ENCODE peak calls at places on chromosome 2, in four cellular contexts. Z, V, K and G are unnamed samples.

GRCh38 chr2:74261204-74261864 is 62.9 kb downstream of the MTHFD2 start:
- DNase-seq in Z (no peak), V (no peak), K (peak; percentile 20), G (no peak)

GRCh38 chr2:28273751-28274150 is 118.9 kb upstream of the FOSL2 start:
- DNase-seq in K (no peak), Z (no peak), V (no peak), G (peak; percentile 65)

GRCh38 chr2:200592414-200593075 is 6.7 kb downstream of the AOX1 start:
- DNase-seq in K (peak; percentile 42), Z (no peak), V (no peak), G (no peak)

GRCh38 chr2:211867845-211868361 is 670.7 kb downstream of the ERBB4 start:
- DNase-seq in K (peak; percentile 38), V (no peak), Z (no peak), G (no peak)

GRCh38 chr2:206971805-206972204 is 32.5 kb downstream of the CPO start:
- DNase-seq in Z (no peak), K (peak; percentile 81), V (no peak), G (no peak)

GRCh38 chr2:57022496-57022895 is 838.7 kb downstream of the CCDC85A start:
- DNase-seq in K (peak; percentile 6), Z (no peak), V (no peak), G (no peak)

GRCh38 chr2:171056307-171056706 is 104.4 kb downstream of the TLK1 start:
- DNase-seq in Z (no peak), K (no peak), V (peak; percentile 26), G (no peak)

GRCh38 chr2:165055081-165055879 is 100.0 kb upstream of the SLC38A11 start:
- DNase-seq in V (no peak), Z (no peak), K (no peak), G (peak; percentile 34)

GRCh38 chr2:64467463-64467843 is 13.5 kb downstream of the LGALSL start:
- DNase-seq in K (no peak), Z (no peak), V (no peak), G (no peak)

GRCh38 chr2:25322313-25322712 is 19.4 kb downstream of the DNMT3A start:
- DNase-seq in Z (no peak), V (no peak), K (peak; percentile 36), G (no peak)

GRCh38 chr2:24552836-24553235 is 61.8 kb downstream of the NCOA1 start:
- DNase-seq in V (no peak), Z (no peak), K (no peak), G (no peak)

GRCh38 chr2:157691695-157692094 is 63.0 kb upstream of the ACVR1C start:
- DNase-seq in K (no peak), V (no peak), Z (no peak), G (no peak)

GRCh38 chr2:101991731-101992145 is at the start of gene IL1R2:
- DNase-seq in V (no peak), K (no peak), Z (no peak), G (no peak)

GRCh38 chr2:182504903-182505302 is 78.1 kb upstream of the PDE1A start:
- DNase-seq in Z (peak; percentile 7), V (no peak), K (peak; percentile 84), G (peak; percentile 79)

GRCh38 chr2:227206406-227206805 is 42.0 kb downstream of the COL4A3 start:
- DNase-seq in V (no peak), Z (no peak), K (no peak), G (no peak)

GRCh38 chr2:37415128-37415817 is 70.8 kb downstream of the QPCT start:
- DNase-seq in Z (no peak), V (peak; percentile 20), K (peak; percentile 45), G (no peak)

GRCh38 chr2:153663371-153663770 is 184.8 kb upstream of the RPRM start:
- DNase-seq in Z (no peak), K (no peak), V (no peak), G (no peak)

GRCh38 chr2:9630001-9630749 is 622 bp downstream of the YWHAQ start:
- DNase-seq in V (no peak), Z (no peak), K (peak; percentile 54), G (no peak)

GRCh38 chr2:3075941-3076340 is 301.7 kb downstream of the EIPR1 start:
- DNase-seq in Z (no peak), K (no peak), V (no peak), G (no peak)

GRCh38 chr2:218964041-218964771 is 4.7 kb downstream of the CDK5R2 start:
- DNase-seq in Z (peak; percentile 54), V (no peak), K (peak; percentile 94), G (no peak)

GRCh38 chr2:41414486-41415230 is 633.2 kb upstream of the PKDCC start:
- DNase-seq in Z (no peak), V (peak; percentile 13), K (peak; percentile 48), G (no peak)

GRCh38 chr2:241833101-241833937 is 24.3 kb downstream of the NEU4 start:
- DNase-seq in V (no peak), K (peak; percentile 68), Z (no peak), G (no peak)

GRCh38 chr2:172844021-172844420 is 108.4 kb downstream of the RAPGEF4 start:
- DNase-seq in K (no peak), Z (no peak), V (no peak), G (no peak)

GRCh38 chr2:37786854-37787253 is 115.4 kb upstream of the CDC42EP3 start:
- DNase-seq in K (no peak), Z (no peak), V (no peak), G (no peak)

GRCh38 chr2:120870467-120870788 is 134.8 kb downstream of the GLI2 start:
- DNase-seq in V (no peak), Z (no peak), K (no peak), G (no peak)

GRCh38 chr2:30665761-30666306 is 141.4 kb downstream of the CAPN13 start:
- DNase-seq in V (no peak), K (no peak), Z (no peak), G (no peak)

GRCh38 chr2:70010222-70011111 is 49.0 kb upstream of the ASPRV1 start:
- DNase-seq in V (no peak), Z (no peak), K (no peak), G (no peak)

GRCh38 chr2:191650896-191651773 is 26.8 kb upstream of the NABP1 start:
- DNase-seq in Z (no peak), K (peak; percentile 28), V (no peak), G (no peak)

GRCh38 chr2:234306426-234307173 is 190.3 kb downstream of the ARL4C start:
- DNase-seq in Z (no peak), V (no peak), K (no peak), G (no peak)

GRCh38 chr2:234308814-234309195 is 188.1 kb downstream of the ARL4C start:
- DNase-seq in Z (no peak), K (peak; percentile 54), V (peak; percentile 43), G (no peak)

GRCh38 chr2:234309431-234309830 is 187.4 kb downstream of the ARL4C start:
- DNase-seq in K (no peak), V (no peak), Z (no peak), G (no peak)

GRCh38 chr2:234307322-234307961 is 189.4 kb downstream of the ARL4C start:
- DNase-seq in K (no peak), Z (no peak), V (no peak), G (no peak)

DNA sequence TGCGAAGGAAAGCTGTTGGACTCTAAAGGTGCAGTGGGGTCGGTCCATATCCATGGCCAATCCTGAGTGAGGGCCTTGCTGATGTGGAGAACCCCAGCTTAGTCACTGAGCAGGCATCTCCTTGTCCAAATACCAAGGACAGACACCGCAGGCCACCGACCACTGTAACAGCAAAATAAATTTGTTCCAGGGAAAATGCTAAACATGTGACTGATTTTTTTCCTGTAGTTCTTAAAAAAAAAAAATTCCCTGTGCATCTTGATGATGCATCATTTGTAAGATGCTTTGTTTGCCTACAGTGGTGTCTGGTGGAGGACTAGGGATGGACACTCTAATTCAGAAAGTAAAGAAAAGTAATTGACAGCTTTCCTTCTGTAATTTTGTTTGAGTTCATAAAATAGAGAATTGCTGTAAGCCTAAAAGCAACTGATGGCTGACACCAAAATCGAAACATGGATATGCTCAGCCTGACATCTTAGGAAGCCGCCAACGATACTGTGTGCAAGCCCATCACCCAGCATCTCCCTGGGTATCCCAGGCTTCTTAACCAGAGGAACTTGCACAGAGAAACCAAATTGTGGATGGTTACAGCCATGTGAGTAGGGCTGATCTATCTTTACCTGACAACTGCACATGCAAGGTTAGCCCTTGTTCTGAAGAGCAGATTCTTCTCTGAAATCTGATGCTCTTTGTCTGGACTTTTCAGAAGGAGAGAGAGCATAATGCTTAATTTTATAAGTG is 188.6 kb downstream of the ARL4C start:
- DNase-seq in K (no peak), Z (no peak), V (peak; percentile 39), G (no peak)
- TF ChIP-seq CTCF in K (peak; percentile 10), Z (no peak), V (no peak), G (no peak)

GRCh38 chr2:100262043-100262442 is 60.3 kb downstream of the LONRF2 start:
- DNase-seq in Z (no peak), V (no peak), K (no peak), G (no peak)
- TF ChIP-seq CTCF in Z (no peak), V (no peak), K (no peak), G (no peak)

GRCh38 chr2:49687873-49688272 is 533.6 kb upstream of the FSHR start:
- DNase-seq in K (no peak), V (no peak), Z (no peak), G (no peak)
- TF ChIP-seq CTCF in K (peak; percentile 22), V (peak; percentile 5), Z (peak; percentile 23), G (peak; percentile 51)

GRCh38 chr2:176175729-176176074 is 12.8 kb upstream of the HOXD1 start:
- DNase-seq in Z (no peak), K (no peak), V (no peak), G (no peak)
- TF ChIP-seq CTCF in Z (no peak), K (no peak), V (no peak), G (no peak)

GRCh38 chr2:214410128-214410775 is 602 bp upstream of the VWC2L start:
- DNase-seq in K (no peak), Z (no peak), V (no peak), G (no peak)
- TF ChIP-seq CTCF in K (no peak), Z (no peak), V (no peak), G (peak; percentile 28)

GRCh38 chr2:149595069-149595963 is 7.7 kb upstream of the MMADHC start:
- DNase-seq in V (no peak), K (no peak), Z (no peak), G (no peak)
- TF ChIP-seq CTCF in V (peak; percentile 37), K (peak; percentile 36), Z (peak; percentile 29), G (peak; percentile 51)

GRCh38 chr2:8525236-8525581 is 156.6 kb upstream of the ID2 start:
- DNase-seq in K (no peak), V (no peak), Z (no peak), G (no peak)
- TF ChIP-seq CTCF in K (no peak), V (no peak), Z (no peak), G (no peak)

GRCh38 chr2:162795312-162795711 is 43.3 kb downstream of the KCNH7 start:
- DNase-seq in Z (no peak), K (no peak), V (no peak), G (no peak)
- TF ChIP-seq CTCF in Z (no peak), K (no peak), V (no peak), G (peak; percentile 18)

GRCh38 chr2:185608799-185609198 is 129.8 kb upstream of the FSIP2 start:
- DNase-seq in V (no peak), Z (no peak), K (peak; percentile 6), G (no peak)
- TF ChIP-seq CTCF in V (peak; percentile 39), Z (peak; percentile 38), K (peak; percentile 3), G (peak; percentile 49)